ENCODE peak calls at places on chromosomes 13 and 19, in five cellular contexts. I is AG04450, M is upper lobe of left lung, T is endodermal cell, F is body of pancreas. B is an unnamed sample. For H3K9me3, the result is how much of the 10 kb centered on the place peaks cover.

GRCh38 chr13:33610471-33611015 is 207.4 kb upstream of the RFC3 start:
- DNase-seq in M (no peak), T (peak), I (no peak), F (peak), B (peak)

GRCh38 chr19:38663957-38664502 is 16.6 kb downstream of the ACTN4 start:
- DNase-seq in I (no peak), T (no peak), F (peak), M (peak), B (no peak)

GRCh38 chr13:97391201-97391600 is 42.8 kb upstream of the RAP2A start:
- DNase-seq in I (no peak), M (no peak), F (no peak), T (no peak), B (no peak)

GRCh38 chr13:72643339-72643989 is 84.0 kb downstream of the MZT1 start:
- DNase-seq in M (peak), T (peak), F (peak), I (peak), B (peak)

GRCh38 chr19:39132344-39132969 is 6.9 kb downstream of the PAK4 start:
- DNase-seq in F (no peak), T (peak), M (no peak), I (no peak), B (no peak)

GRCh38 chr19:14576363-14576762 is 4.5 kb upstream of the NDUFB7 start:
- DNase-seq in T (no peak), I (no peak), F (no peak), M (no peak), B (no peak)

GRCh38 chr13:49587311-49587847 is 2.0 kb upstream of the RCBTB1 start:
- DNase-seq in T (no peak), F (no peak), I (no peak), M (no peak), B (no peak)

GRCh38 chr13:96671073-96671472 is 323.2 kb downstream of the OXGR1 start:
- DNase-seq in F (no peak), M (no peak), T (no peak), I (no peak), B (no peak)

GRCh38 chr13:56393549-56393948 is 747.2 kb upstream of the PRR20A start:
- DNase-seq in F (no peak), T (no peak), I (no peak), M (no peak), B (no peak)

GRCh38 chr13:88281846-88282245 is 610.7 kb downstream of the SLITRK5 start:
- DNase-seq in T (no peak), M (no peak), F (no peak), I (no peak), B (no peak)
- H3K9me3 ChIP-seq in T (under half), M (under half), F (under half), I (under half), B (under half)

DNA sequence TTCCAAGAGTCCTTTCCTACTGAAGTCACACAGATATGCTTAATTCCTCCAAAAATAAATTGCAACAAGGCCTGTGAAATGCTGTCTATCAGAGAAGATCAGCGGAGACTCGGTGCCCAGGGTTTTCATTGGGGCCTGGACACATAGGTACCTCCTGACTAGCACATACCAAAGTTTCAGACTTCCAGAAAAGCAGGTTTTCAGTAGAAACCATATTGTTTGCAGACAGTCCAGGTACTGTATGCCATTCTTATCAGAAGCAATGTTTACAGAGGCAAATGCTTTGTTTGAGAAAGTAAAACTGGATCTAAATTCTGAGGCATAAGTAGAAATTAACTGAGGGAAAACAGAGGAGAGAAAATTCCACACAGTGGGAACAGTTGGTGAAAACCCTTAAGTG is 12.8 kb downstream of the ZNF229 start:
- DNase-seq in I (no peak), T (no peak), M (no peak), F (no peak), B (no peak)
- H3K9me3 ChIP-seq in I (under half), T (half or more), M (half or more), F (under half), B (under half)

GRCh38 chr19:57682226-57682766 is 519 bp downstream of the ZNF551 start:
- DNase-seq in T (no peak), F (no peak), I (no peak), M (no peak), B (no peak)
- H3K9me3 ChIP-seq in T (under half), F (under half), I (under half), M (half or more), B (under half)

DNA sequence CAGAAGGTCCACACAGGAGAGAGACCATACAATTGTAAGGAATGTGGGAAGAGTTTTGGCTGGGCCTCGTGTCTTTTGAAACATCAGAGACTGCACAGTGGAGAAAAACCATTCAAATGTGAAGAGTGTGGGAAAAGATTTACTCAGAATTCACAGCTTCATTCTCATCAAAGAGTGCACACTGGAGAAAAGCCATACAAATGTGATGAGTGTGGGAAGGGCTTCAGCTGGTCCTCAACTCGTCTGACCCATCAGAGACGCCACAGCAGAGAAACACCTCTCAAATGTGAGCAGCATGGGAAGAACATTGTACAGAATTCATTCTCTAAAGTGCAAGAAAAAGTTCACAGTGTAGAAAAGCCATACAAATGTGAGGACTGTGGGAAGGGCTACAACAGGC is 5.4 kb upstream of the ZNF225 start:
- DNase-seq in T (no peak), F (no peak), M (no peak), I (no peak), B (no peak)
- H3K9me3 ChIP-seq in T (under half), F (under half), M (half or more), I (under half), B (under half)

DNA sequence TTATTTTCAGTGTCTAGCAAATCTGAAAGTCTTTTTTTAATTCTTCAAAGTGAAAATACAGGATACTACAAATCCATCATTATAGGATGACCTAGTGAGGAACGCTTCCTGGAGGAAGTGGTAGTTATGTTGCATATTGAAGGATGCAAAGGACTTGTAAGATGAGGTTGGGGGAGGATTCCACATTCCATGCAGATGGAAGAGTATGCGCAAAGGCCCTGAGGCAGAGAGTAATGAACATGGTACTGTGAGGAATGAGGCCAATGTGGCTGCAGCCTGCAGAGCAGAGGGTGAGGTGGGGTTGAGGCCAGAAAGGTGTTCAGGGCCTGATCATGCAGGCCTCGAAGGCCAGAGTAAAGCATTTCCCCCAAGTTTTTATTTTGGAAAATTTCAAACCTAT is 202.8 kb downstream of the MTUS2 start:
- DNase-seq in T (no peak), I (no peak), F (no peak), M (no peak), B (no peak)
- H3K9me3 ChIP-seq in T (under half), I (under half), F (under half), M (under half), B (under half)

GRCh38 chr19:51593138-51593890 is 22.2 kb downstream of the ZNF175 start:
- DNase-seq in M (no peak), F (no peak), I (no peak), T (no peak), B (no peak)
- H3K9me3 ChIP-seq in M (under half), F (under half), I (under half), T (under half), B (under half)

GRCh38 chr13:19152403-19152802 is 29.2 kb downstream of the TUBA3C start:
- DNase-seq in I (no peak), F (no peak), T (no peak), M (no peak), B (no peak)
- H3K9me3 ChIP-seq in I (half or more), F (under half), T (half or more), M (under half), B (under half)

GRCh38 chr19:12270854-12271253 is 23.8 kb downstream of the ZNF44 start:
- DNase-seq in T (no peak), M (no peak), F (no peak), I (no peak), B (no peak)

GRCh38 chr19:12272980-12273901 is 21.4 kb downstream of the ZNF44 start:
- DNase-seq in F (no peak), T (no peak), I (no peak), M (no peak), B (no peak)

DNA sequence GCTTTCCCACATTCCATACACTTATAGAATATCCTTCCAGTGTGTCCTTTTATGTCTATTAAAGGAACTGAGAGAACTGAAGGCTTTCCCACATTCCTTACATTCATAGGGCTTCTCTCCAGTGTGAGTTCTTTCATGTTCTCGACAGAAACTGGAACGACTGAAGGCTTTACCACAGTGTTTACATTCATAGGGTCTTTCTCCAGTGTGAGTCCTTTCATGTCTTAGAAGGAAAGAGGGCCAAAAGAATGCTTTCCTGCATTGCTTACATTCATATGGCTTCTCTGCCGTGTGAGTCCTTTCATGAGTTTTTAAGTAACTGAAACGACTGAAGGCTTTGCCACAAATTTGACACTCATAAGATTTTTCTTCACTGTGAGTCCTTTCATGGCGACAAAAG is 22.3 kb downstream of the ZNF44 start:
- DNase-seq in M (no peak), F (no peak), I (no peak), T (no peak), B (no peak)
- H3K9me3 ChIP-seq in M (half or more), F (under half), I (half or more), T (half or more), B (half or more)

GRCh38 chr19:11752244-11752736 is 13.5 kb upstream of the ZNF823 start:
- DNase-seq in F (no peak), T (no peak), M (no peak), I (no peak), B (no peak)

GRCh38 chr19:11749751-11750150 is 11.0 kb upstream of the ZNF823 start:
- DNase-seq in M (no peak), I (no peak), T (no peak), F (no peak), B (no peak)

GRCh38 chr19:11759805-11760204 is 7.0 kb upstream of the ZNF441 start:
- DNase-seq in F (no peak), M (no peak), I (no peak), T (no peak), B (no peak)

GRCh38 chr19:11756965-11757364 is 9.8 kb upstream of the ZNF441 start:
- DNase-seq in T (no peak), I (no peak), M (no peak), F (no peak), B (no peak)

GRCh38 chr19:11754663-11755062 is 12.1 kb upstream of the ZNF441 start:
- DNase-seq in T (no peak), F (no peak), I (no peak), M (no peak), B (no peak)
- H3K9me3 ChIP-seq in T (under half), F (under half), I (under half), M (under half), B (under half)

GRCh38 chr19:56896041-56896440 is 55.5 kb upstream of the PEG3 start:
- DNase-seq in F (no peak), I (no peak), M (no peak), T (no peak), B (no peak)
- H3K9me3 ChIP-seq in F (under half), I (half or more), M (under half), T (half or more), B (under half)